ENCODE peak calls at places on chromosomes 7 and 10, in nine cellular contexts. B is HCT116, K is hepatocyte, U is GM23338, X is MM.1S, A is SK-N-SH, Y is neural progenitor cell, I is GM23248, O is PC-3. T is an unnamed sample.

GRCh38 chr7:51340029-51340838 is 23.6 kb upstream of the COBL start:
- DNase-seq in B (peak), K (peak), U (no peak), X (no peak), A (no peak), Y (no peak), I (no peak), O (peak), T (no peak)

GRCh38 chr10:69093933-69094332 is 6.0 kb downstream of the SRGN start:
- DNase-seq in B (peak), K (no peak), U (no peak), X (no peak), A (no peak), Y (no peak), I (peak), O (peak), T (no peak)

GRCh38 chr7:141431143-141431479 is 120.1 kb upstream of the AGK start:
- DNase-seq in B (no peak), K (no peak), U (no peak), X (no peak), A (no peak), Y (no peak), I (no peak), O (no peak), T (no peak)

GRCh38 chr10:9342865-9343450 is 1288.5 kb downstream of the GATA3 start:
- DNase-seq in B (no peak), K (peak), U (peak), X (peak), A (peak), Y (peak), I (peak), O (peak), T (peak)

GRCh38 chr7:70082026-70082655 is 483.9 kb downstream of the AUTS2 start:
- DNase-seq in B (no peak), K (no peak), U (no peak), X (no peak), A (no peak), Y (no peak), I (no peak), O (no peak), T (no peak)

GRCh38 chr10:71478966-71479365 is 82.2 kb downstream of the CDH23 start:
- DNase-seq in B (no peak), K (no peak), U (no peak), X (no peak), A (no peak), Y (no peak), I (no peak), O (no peak), T (no peak)

GRCh38 chr7:139033346-139034114 is 2.3 kb downstream of the ZC3HAV1L start:
- DNase-seq in B (no peak), K (no peak), U (no peak), X (no peak), A (no peak), Y (no peak), I (no peak), O (peak), T (no peak)

GRCh38 chr10:120727001-120727400 is 124.2 kb upstream of the WDR11 start:
- DNase-seq in B (no peak), K (no peak), U (no peak), X (no peak), A (no peak), Y (no peak), I (no peak), O (peak), T (no peak)

GRCh38 chr7:8434290-8435002 is 1.0 kb downstream of the NXPH1 start:
- DNase-seq in B (no peak), K (no peak), U (peak), X (no peak), A (peak), Y (peak), I (no peak), O (no peak), T (no peak)

GRCh38 chr10:89869180-89869579 is 167.8 kb downstream of the KIF20B start:
- DNase-seq in B (no peak), K (peak), U (no peak), X (no peak), A (no peak), Y (no peak), I (no peak), O (no peak), T (no peak)

GRCh38 chr10:50416181-50416824 is 165.0 kb upstream of the ASAH2 start:
- DNase-seq in B (no peak), K (no peak), U (no peak), X (no peak), A (peak), Y (no peak), I (peak), O (no peak), T (peak)

GRCh38 chr7:94354950-94355349 is 39.7 kb upstream of the COL1A2 start:
- DNase-seq in B (no peak), K (no peak), U (no peak), X (no peak), A (no peak), Y (no peak), I (no peak), O (no peak), T (no peak)

GRCh38 chr10:89861584-89862287 is 160.3 kb downstream of the KIF20B start:
- DNase-seq in B (peak), K (peak), U (no peak), X (no peak), A (no peak), Y (no peak), I (peak), O (peak), T (no peak)

GRCh38 chr10:81042647-81043046 is 504.9 kb downstream of the SH2D4B start:
- DNase-seq in B (no peak), K (no peak), U (no peak), X (no peak), A (no peak), Y (no peak), I (no peak), O (no peak), T (no peak)

GRCh38 chr7:1418505-1419309 is 40.6 kb downstream of the MICALL2 start:
- DNase-seq in B (peak), K (no peak), U (peak), X (peak), A (peak), Y (peak), I (peak), O (peak), T (peak)

GRCh38 chr7:17773289-17773626 is 167.0 kb downstream of the SNX13 start:
- DNase-seq in B (no peak), K (peak), U (no peak), X (peak), A (no peak), Y (no peak), I (peak), O (peak), T (no peak)

GRCh38 chr10:76302936-76303656 is 871.7 kb downstream of the LRMDA start:
- DNase-seq in B (no peak), K (no peak), U (no peak), X (no peak), A (no peak), Y (peak), I (no peak), O (no peak), T (no peak)

GRCh38 chr7:25636871-25637283 is 408.6 kb upstream of the NPVF start:
- DNase-seq in B (no peak), K (peak), U (no peak), X (no peak), A (peak), Y (no peak), I (no peak), O (no peak), T (no peak)

GRCh38 chr10:5478694-5479305 is 20.6 kb downstream of the CALML5 start:
- DNase-seq in B (no peak), K (no peak), U (no peak), X (no peak), A (peak), Y (no peak), I (no peak), O (no peak), T (no peak)

GRCh38 chr7:130875901-130876300 is 141.9 kb upstream of the KLF14 start:
- DNase-seq in B (no peak), K (no peak), U (peak), X (no peak), A (no peak), Y (no peak), I (peak), O (no peak), T (no peak)

GRCh38 chr10:130470286-130470685 is 334.1 kb downstream of the GLRX3 start:
- DNase-seq in B (no peak), K (no peak), U (no peak), X (no peak), A (no peak), Y (no peak), I (no peak), O (no peak), T (no peak)

GRCh38 chr7:106443156-106443555 is 158.4 kb upstream of the NAMPT start:
- DNase-seq in B (no peak), K (no peak), U (no peak), X (no peak), A (no peak), Y (no peak), I (no peak), O (no peak), T (no peak)

GRCh38 chr10:133165556-133166503 is 5.8 kb downstream of the KNDC1 start:
- DNase-seq in B (no peak), K (no peak), U (no peak), X (no peak), A (peak), Y (no peak), I (no peak), O (no peak), T (no peak)

GRCh38 chr10:92087750-92088395 is 164.3 kb downstream of the BTAF1 start:
- DNase-seq in B (peak), K (peak), U (peak), X (peak), A (peak), Y (peak), I (peak), O (peak), T (peak)

GRCh38 chr10:58291538-58292174 is 22.7 kb downstream of the CISD1 start:
- DNase-seq in B (peak), K (peak), U (peak), X (peak), A (peak), Y (peak), I (peak), O (peak), T (peak)

GRCh38 chr7:79615871-79616640 is 162.6 kb upstream of the MAGI2 start:
- DNase-seq in B (no peak), K (no peak), U (no peak), X (no peak), A (no peak), Y (no peak), I (no peak), O (peak), T (no peak)

GRCh38 chr10:80472234-80473095 is 18.4 kb downstream of the TSPAN14 start:
- DNase-seq in B (no peak), K (no peak), U (no peak), X (no peak), A (no peak), Y (no peak), I (peak), O (no peak), T (peak)

GRCh38 chr10:90378524-90379076 is 479.2 kb downstream of the HTR7 start:
- DNase-seq in B (no peak), K (no peak), U (no peak), X (no peak), A (no peak), Y (no peak), I (no peak), O (peak), T (no peak)

GRCh38 chr7:104931181-104931781 is 82.7 kb upstream of the KMT2E start:
- DNase-seq in B (no peak), K (no peak), U (peak), X (no peak), A (peak), Y (peak), I (no peak), O (no peak), T (no peak)

GRCh38 chr10:60953420-60953819 is 9.4 kb upstream of the RHOBTB1 start:
- DNase-seq in B (no peak), K (no peak), U (no peak), X (no peak), A (no peak), Y (no peak), I (no peak), O (no peak), T (no peak)

GRCh38 chr10:101602767-101603398 is 14.8 kb downstream of the DPCD start:
- DNase-seq in B (peak), K (peak), U (peak), X (peak), A (peak), Y (peak), I (peak), O (peak), T (peak)

GRCh38 chr10:14365231-14365744 is 34.6 kb upstream of the FRMD4A start:
- DNase-seq in B (no peak), K (no peak), U (no peak), X (no peak), A (no peak), Y (no peak), I (no peak), O (no peak), T (no peak)
- TF ChIP-seq EZH2phosphoT487 in B (no peak), K (no peak), U (no peak), X (no peak), A (no peak), Y (no peak), I (no peak), O (no peak), T (no peak)

DNA sequence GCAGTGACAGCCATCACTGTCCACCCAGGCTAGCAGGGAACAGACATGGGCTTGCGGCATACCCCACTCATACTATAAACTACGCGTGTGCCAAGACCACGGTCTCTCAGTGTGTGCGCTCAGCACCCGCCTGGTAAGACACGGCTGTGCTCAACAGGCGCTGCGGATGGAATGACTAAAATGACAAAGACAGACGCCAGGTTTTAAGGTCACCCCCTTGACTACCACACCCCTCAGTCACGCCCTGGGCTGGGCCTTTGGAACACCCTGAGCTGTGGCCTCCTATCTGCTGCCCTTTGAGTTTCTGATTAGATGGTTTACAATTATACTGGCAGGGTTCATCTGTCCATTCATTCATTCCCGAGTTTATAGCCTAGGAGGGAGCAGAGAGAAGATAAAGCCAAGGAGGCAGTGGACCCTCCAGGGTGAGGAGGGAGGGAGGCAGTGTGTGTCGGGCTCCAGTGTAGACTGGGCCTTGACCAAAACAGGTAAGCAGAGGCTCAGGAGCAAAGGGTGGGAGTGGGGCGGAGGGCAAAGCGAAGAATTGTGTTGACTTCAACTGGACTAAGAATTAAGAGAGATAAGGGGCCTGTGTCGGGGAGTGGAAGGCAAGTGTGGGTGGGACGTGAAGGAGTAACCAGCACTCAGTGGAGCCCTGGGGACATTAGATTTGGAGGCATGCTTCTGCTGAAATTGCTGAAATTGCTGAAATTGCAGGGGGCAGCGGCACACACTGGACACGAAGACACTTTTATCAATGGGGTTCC is 35.0 kb downstream of the TNS3 start:
- DNase-seq in B (no peak), K (peak), U (no peak), X (no peak), A (no peak), Y (no peak), I (no peak), O (no peak), T (no peak)
- H2AFZ ChIP-seq in B (no peak), K (no peak), U (no peak), X (no peak), A (no peak), Y (no peak), I (no peak), O (no peak), T (no peak)

GRCh38 chr7:129315916-129316315 is 91.1 kb downstream of the AHCYL2 start:
- DNase-seq in B (no peak), K (no peak), U (no peak), X (no peak), A (no peak), Y (no peak), I (no peak), O (no peak), T (no peak)
- TF ChIP-seq EZH2phosphoT487 in B (no peak), K (no peak), U (no peak), X (no peak), A (no peak), Y (no peak), I (no peak), O (no peak), T (no peak)

GRCh38 chr10:117166420-117167345 is 28.6 kb upstream of the VAX1 start:
- DNase-seq in B (no peak), K (peak), U (no peak), X (no peak), A (no peak), Y (no peak), I (peak), O (peak), T (no peak)

GRCh38 chr10:117168135-117168674 is 29.1 kb upstream of the KCNK18 start:
- DNase-seq in B (no peak), K (peak), U (peak), X (peak), A (peak), Y (peak), I (peak), O (peak), T (peak)

GRCh38 chr10:117165557-117166419 is 27.7 kb upstream of the VAX1 start:
- DNase-seq in B (peak), K (peak), U (peak), X (no peak), A (peak), Y (peak), I (peak), O (peak), T (no peak)

GRCh38 chr10:117168729-117169128 is 28.6 kb upstream of the KCNK18 start:
- DNase-seq in B (no peak), K (no peak), U (peak), X (no peak), A (no peak), Y (peak), I (no peak), O (no peak), T (no peak)

GRCh38 chr10:117167346-117168134 is 29.5 kb upstream of the VAX1 start:
- DNase-seq in B (no peak), K (no peak), U (no peak), X (no peak), A (no peak), Y (peak), I (no peak), O (no peak), T (no peak)
- H2AFZ ChIP-seq in B (peak), K (peak), U (peak), X (peak), A (peak), Y (peak), I (peak), O (peak), T (no peak)

GRCh38 chr10:78178397-78178796 is 144.7 kb downstream of the RPS24 start:
- DNase-seq in B (no peak), K (no peak), U (no peak), X (no peak), A (no peak), Y (no peak), I (no peak), O (no peak), T (no peak)

GRCh38 chr10:78180306-78180705 is 146.6 kb downstream of the RPS24 start:
- DNase-seq in B (no peak), K (no peak), U (no peak), X (no peak), A (no peak), Y (no peak), I (no peak), O (no peak), T (no peak)

GRCh38 chr10:78177431-78178185 is 143.9 kb downstream of the RPS24 start:
- DNase-seq in B (no peak), K (no peak), U (no peak), X (no peak), A (no peak), Y (peak), I (peak), O (no peak), T (no peak)

GRCh38 chr10:78179886-78180285 is 146.2 kb downstream of the RPS24 start:
- DNase-seq in B (no peak), K (no peak), U (no peak), X (no peak), A (no peak), Y (no peak), I (no peak), O (no peak), T (no peak)

DNA sequence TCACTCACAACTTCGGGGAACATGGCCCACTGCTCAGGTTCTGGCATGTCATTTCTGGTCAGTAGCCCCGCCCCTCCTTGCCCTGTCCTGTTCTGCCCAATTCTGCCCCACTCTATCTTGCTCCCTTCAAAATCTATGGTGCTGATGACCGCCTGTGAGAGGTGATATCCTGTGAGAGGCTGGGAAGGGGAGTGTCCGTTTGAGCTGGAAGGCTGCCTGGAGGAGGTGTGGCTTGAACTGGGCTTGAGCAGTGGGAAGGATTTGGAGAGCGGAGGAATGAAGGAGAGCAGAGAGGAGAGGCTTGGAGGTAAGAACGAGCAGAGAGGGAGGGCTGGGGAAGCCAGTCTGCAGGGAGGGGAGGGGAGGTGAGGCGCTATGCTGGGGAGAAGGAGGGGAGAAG is 145.3 kb downstream of the RPS24 start:
- DNase-seq in B (no peak), K (no peak), U (peak), X (no peak), A (no peak), Y (no peak), I (peak), O (peak), T (no peak)
- TF ChIP-seq EZH2phosphoT487 in B (no peak), K (no peak), U (no peak), X (no peak), A (no peak), Y (no peak), I (no peak), O (no peak), T (no peak)

DNA sequence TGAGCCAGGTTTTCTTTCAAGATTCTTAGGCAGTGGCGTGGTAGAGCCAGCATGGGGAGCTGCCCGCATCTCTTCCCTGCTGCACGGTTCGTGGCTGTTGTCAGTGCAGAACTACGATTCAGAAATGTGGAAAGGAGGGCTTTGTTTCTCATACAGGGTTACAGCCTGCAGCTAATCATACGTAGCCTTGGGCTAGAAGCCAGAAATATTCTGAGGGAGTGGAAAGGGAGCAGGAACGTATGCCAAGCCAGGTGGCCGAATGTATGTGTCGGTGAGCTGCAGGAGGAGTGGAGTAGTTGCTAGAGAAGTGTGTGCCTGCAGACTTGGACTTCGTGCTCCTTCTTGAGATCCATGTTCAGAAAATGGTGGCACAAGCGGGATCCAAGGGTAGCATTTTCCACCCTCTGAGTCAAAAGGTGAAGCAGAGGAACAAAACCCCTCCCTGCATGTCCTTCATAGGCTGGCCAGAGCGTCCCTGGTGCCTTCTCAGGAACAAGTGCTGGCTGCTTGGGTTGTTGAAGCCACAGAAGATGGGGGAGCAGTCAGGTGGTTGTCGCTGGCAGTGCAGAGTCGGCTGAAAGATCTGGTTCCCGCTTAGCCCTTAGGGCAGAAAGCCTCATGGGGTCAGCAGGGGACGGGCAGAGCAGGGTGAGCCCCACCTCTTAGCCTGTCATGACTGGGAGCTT is 40.9 kb downstream of the LANCL2 start:
- DNase-seq in B (no peak), K (no peak), U (no peak), X (no peak), A (no peak), Y (no peak), I (no peak), O (no peak), T (no peak)
- H2AFZ ChIP-seq in B (no peak), K (no peak), U (no peak), X (no peak), A (no peak), Y (no peak), I (no peak), O (no peak), T (no peak)

GRCh38 chr10:116298586-116298985 is 25.6 kb upstream of the GFRA1 start:
- DNase-seq in B (no peak), K (no peak), U (no peak), X (no peak), A (no peak), Y (no peak), I (no peak), O (no peak), T (no peak)

GRCh38 chr10:116296358-116296757 is 23.4 kb upstream of the GFRA1 start:
- DNase-seq in B (no peak), K (peak), U (no peak), X (no peak), A (no peak), Y (no peak), I (no peak), O (no peak), T (no peak)

GRCh38 chr10:116304923-116305322 is 19.3 kb upstream of the CCDC172 start:
- DNase-seq in B (no peak), K (no peak), U (no peak), X (no peak), A (no peak), Y (no peak), I (no peak), O (no peak), T (no peak)

GRCh38 chr10:116300477-116301034 is 23.7 kb upstream of the CCDC172 start:
- DNase-seq in B (no peak), K (no peak), U (no peak), X (no peak), A (no peak), Y (no peak), I (no peak), O (no peak), T (no peak)
- TF ChIP-seq EZH2phosphoT487 in B (no peak), K (no peak), U (no peak), X (no peak), A (no peak), Y (no peak), I (no peak), O (no peak), T (no peak)

GRCh38 chr7:123637203-123637602 is 18.5 kb upstream of the LMOD2 start:
- DNase-seq in B (no peak), K (no peak), U (peak), X (no peak), A (no peak), Y (no peak), I (no peak), O (peak), T (no peak)
- H2AFZ ChIP-seq in B (no peak), K (no peak), U (peak), X (no peak), A (no peak), Y (no peak), I (no peak), O (no peak), T (no peak)

T was measured in OCI-LY7.